ENCODE peak calls at places on chromosome 21, in ten cellular contexts. W, N, Q, Y, E, H, A, P, U and I are unnamed samples.
A peak's percentile ranks its signal among the peaks of the same experiment; 100 is the strongest.

GRCh38 chr21:46054031-46054430 is 43.9 kb upstream of the COL6A2 start:
- DNase-seq in W (no peak), N (no peak), Q (no peak), Y (no peak), E (no peak), H (no peak), A (no peak), P (no peak), U (no peak), I (no peak)

GRCh38 chr21:23936224-23936623 is 1671.1 kb downstream of the MRPL39 start:
- DNase-seq in W (peak; percentile 27), N (no peak), Q (no peak), Y (no peak), E (no peak), H (no peak), A (no peak), P (no peak), U (peak; percentile 63), I (no peak)

GRCh38 chr21:42336065-42336464 is 14.7 kb downstream of the TFF2 start:
- DNase-seq in W (no peak), N (no peak), Q (peak; percentile 3), Y (no peak), E (no peak), H (no peak), A (peak; percentile 3), P (no peak), U (no peak), I (no peak)

GRCh38 chr21:45164124-45164511 is 89.7 kb downstream of the ADARB1 start:
- DNase-seq in W (no peak), N (no peak), Q (peak; percentile 11), Y (no peak), E (no peak), H (no peak), A (no peak), P (no peak), U (no peak), I (no peak)

GRCh38 chr21:42500736-42501135 is 4.7 kb upstream of the RSPH1 start:
- DNase-seq in W (no peak), N (no peak), Q (no peak), Y (no peak), E (no peak), H (no peak), A (no peak), P (no peak), U (no peak), I (no peak)

GRCh38 chr21:17427157-17427556 is 85.7 kb upstream of the CXADR start:
- DNase-seq in W (no peak), N (no peak), Q (no peak), Y (no peak), E (no peak), H (no peak), A (no peak), P (no peak), U (no peak), I (no peak)

GRCh38 chr21:17901458-17902092 is 82.4 kb upstream of the C21orf91 start:
- DNase-seq in W (no peak), N (no peak), Q (no peak), Y (no peak), E (no peak), H (no peak), A (no peak), P (no peak), U (no peak), I (no peak)

GRCh38 chr21:36010801-36011200 is 49.5 kb downstream of the SETD4 start:
- DNase-seq in W (no peak), N (no peak), Q (no peak), Y (no peak), E (no peak), H (no peak), A (no peak), P (no peak), U (no peak), I (no peak)

GRCh38 chr21:37273440-37273839 is 6.3 kb upstream of the VPS26C start:
- DNase-seq in W (no peak), N (no peak), Q (no peak), Y (no peak), E (no peak), H (no peak), A (no peak), P (no peak), U (no peak), I (no peak)

GRCh38 chr21:45283611-45284455 is 3.9 kb downstream of the POFUT2 start:
- DNase-seq in W (no peak), N (no peak), Q (no peak), Y (no peak), E (no peak), H (no peak), A (no peak), P (peak; percentile 38), U (no peak), I (no peak)

GRCh38 chr21:41241341-41241740 is 73.4 kb downstream of the BACE2 start:
- DNase-seq in W (no peak), N (no peak), Q (no peak), Y (peak; percentile 18), E (no peak), H (no peak), A (no peak), P (no peak), U (no peak), I (no peak)

GRCh38 chr21:38159355-38159754 is 97.4 kb upstream of the KCNJ15 start:
- DNase-seq in W (peak; percentile 74), N (peak; percentile 58), Q (peak; percentile 89), Y (peak; percentile 8), E (peak; percentile 32), H (peak; percentile 64), A (peak; percentile 65), P (peak; percentile 62), U (peak; percentile 81), I (peak; percentile 33)

GRCh38 chr21:26833460-26833939 is 11.7 kb downstream of the ADAMTS1 start:
- DNase-seq in W (no peak), N (no peak), Q (peak; percentile 40), Y (no peak), E (no peak), H (no peak), A (no peak), P (no peak), U (no peak), I (no peak)

GRCh38 chr21:46515109-46515508 is 56.4 kb downstream of the DIP2A start:
- DNase-seq in W (no peak), N (no peak), Q (peak; percentile 12), Y (no peak), E (no peak), H (no peak), A (no peak), P (no peak), U (peak; percentile 78), I (no peak)